ENCODE peak calls at places on chromosomes 2 and 18, in eight cellular contexts. R, I, P, F, H, D, N and C are unnamed samples.

GRCh38 chr2:234142530-234142929 is 92.0 kb downstream of the SPP2 start:
- DNase-seq in R (no peak), I (no peak), P (no peak), F (no peak), H (no peak), D (no peak), N (no peak), C (no peak)

GRCh38 chr2:233867993-233868532 is at the start of gene MSL3B:
- DNase-seq in R (no peak), I (no peak), P (peak; percentile 12), F (no peak), H (no peak), D (no peak), N (peak; percentile 54), C (peak; percentile 64)

GRCh38 chr18:57621252-57621607 is 406 bp downstream of the NARS1 start:
- DNase-seq in R (no peak), I (no peak), P (no peak), F (no peak), H (no peak), D (peak; percentile 14), N (no peak), C (peak; percentile 16)

GRCh38 chr2:149651229-149651628 is 63.7 kb upstream of the MMADHC start:
- DNase-seq in R (no peak), I (no peak), P (no peak), F (peak; percentile 74), H (no peak), D (no peak), N (no peak), C (no peak)

GRCh38 chr2:178450574-178451429 is at the start of the genes PJVK and PRKRA:
- DNase-seq in R (peak; percentile 98), I (peak; percentile 98), P (peak; percentile 93), F (peak; percentile 99), H (peak; percentile 99), D (peak; percentile 96), N (peak; percentile 97), C (peak; percentile 99)

GRCh38 chr2:218230882-218231281 is 13.9 kb downstream of the ARPC2 start:
- DNase-seq in R (no peak), I (no peak), P (peak; percentile 64), F (no peak), H (no peak), D (no peak), N (no peak), C (no peak)

GRCh38 chr2:230798769-230799399 is 65.9 kb upstream of the ITM2C start:
- DNase-seq in R (no peak), I (peak; percentile 22), P (peak; percentile 32), F (no peak), H (no peak), D (peak; percentile 70), N (peak; percentile 59), C (peak; percentile 76)

GRCh38 chr18:75607701-75608100 is 180.2 kb upstream of the SMIM21 start:
- DNase-seq in R (no peak), I (no peak), P (no peak), F (no peak), H (no peak), D (no peak), N (peak; percentile 81), C (no peak)

GRCh38 chr18:67634631-67635338 is 118.3 kb upstream of the DSEL start:
- DNase-seq in R (no peak), I (no peak), P (no peak), F (no peak), H (no peak), D (no peak), N (no peak), C (no peak)

GRCh38 chr2:235287369-235287722 is 206.5 kb upstream of the AGAP1 start:
- DNase-seq in R (no peak), I (no peak), P (no peak), F (no peak), H (no peak), D (no peak), N (no peak), C (no peak)

GRCh38 chr2:127044977-127045654 is 61.8 kb downstream of the BIN1 start:
- DNase-seq in R (no peak), I (no peak), P (no peak), F (no peak), H (no peak), D (no peak), N (no peak), C (no peak)

GRCh38 chr18:8617907-8618306 is 8.7 kb downstream of the RAB12 start:
- DNase-seq in R (no peak), I (no peak), P (no peak), F (no peak), H (no peak), D (no peak), N (no peak), C (no peak)

GRCh38 chr18:13137939-13138821 is 80.4 kb upstream of the LDLRAD4 start:
- DNase-seq in R (peak; percentile 78), I (no peak), P (no peak), F (peak; percentile 94), H (peak; percentile 75), D (no peak), N (peak; percentile 53), C (no peak)

GRCh38 chr18:67938691-67939090 is 422.2 kb upstream of the DSEL start:
- DNase-seq in R (no peak), I (no peak), P (no peak), F (no peak), H (no peak), D (no peak), N (peak; percentile 75), C (no peak)

GRCh38 chr18:56702946-56703345 is 51.8 kb downstream of the WDR7 start:
- DNase-seq in R (no peak), I (peak; percentile 41), P (peak; percentile 49), F (no peak), H (no peak), D (peak; percentile 26), N (peak; percentile 31), C (peak; percentile 47)

GRCh38 chr2:58984731-58985130 is 743.6 kb upstream of the FANCL start:
- DNase-seq in R (no peak), I (no peak), P (peak; percentile 28), F (no peak), H (no peak), D (no peak), N (no peak), C (no peak)

GRCh38 chr2:75518638-75519465 is 41.9 kb downstream of the EVA1A start:
- DNase-seq in R (no peak), I (no peak), P (no peak), F (peak; percentile 93), H (no peak), D (no peak), N (no peak), C (no peak)

GRCh38 chr2:136072616-136073015 is 45.3 kb downstream of the CXCR4 start:
- DNase-seq in R (no peak), I (no peak), P (no peak), F (no peak), H (no peak), D (peak; percentile 70), N (no peak), C (no peak)

GRCh38 chr2:74906395-74906794 is 52.0 kb upstream of the POLE4 start:
- DNase-seq in R (no peak), I (no peak), P (no peak), F (no peak), H (no peak), D (no peak), N (no peak), C (no peak)

GRCh38 chr2:3659447-3660432 is 1.7 kb downstream of the ALLC start:
- DNase-seq in R (no peak), I (peak; percentile 97), P (peak; percentile 14), F (no peak), H (peak; percentile 27), D (no peak), N (no peak), C (peak; percentile 46)
- H3K4me3 ChIP-seq in R (no peak overlapping the region), I (peak overlapping the region; percentile 20), P (no peak overlapping the region), F (no peak overlapping the region), H (no peak overlapping the region), D (no peak overlapping the region), N (no peak overlapping the region), C (no peak overlapping the region)

GRCh38 chr2:32277363-32277673 is 386 bp upstream of the YIPF4 start:
- DNase-seq in R (no peak), I (no peak), P (no peak), F (no peak), H (no peak), D (no peak), N (no peak), C (no peak)
- H3K4me3 ChIP-seq in R (peak overlapping the region; percentile 87), I (peak overlapping the region; percentile 89), P (peak overlapping the region; percentile 99), F (peak overlapping the region; percentile 95), H (peak overlapping the region; percentile 76), D (peak overlapping the region; percentile 93), N (peak overlapping the region; percentile 99), C (peak overlapping the region; percentile 54)

DNA sequence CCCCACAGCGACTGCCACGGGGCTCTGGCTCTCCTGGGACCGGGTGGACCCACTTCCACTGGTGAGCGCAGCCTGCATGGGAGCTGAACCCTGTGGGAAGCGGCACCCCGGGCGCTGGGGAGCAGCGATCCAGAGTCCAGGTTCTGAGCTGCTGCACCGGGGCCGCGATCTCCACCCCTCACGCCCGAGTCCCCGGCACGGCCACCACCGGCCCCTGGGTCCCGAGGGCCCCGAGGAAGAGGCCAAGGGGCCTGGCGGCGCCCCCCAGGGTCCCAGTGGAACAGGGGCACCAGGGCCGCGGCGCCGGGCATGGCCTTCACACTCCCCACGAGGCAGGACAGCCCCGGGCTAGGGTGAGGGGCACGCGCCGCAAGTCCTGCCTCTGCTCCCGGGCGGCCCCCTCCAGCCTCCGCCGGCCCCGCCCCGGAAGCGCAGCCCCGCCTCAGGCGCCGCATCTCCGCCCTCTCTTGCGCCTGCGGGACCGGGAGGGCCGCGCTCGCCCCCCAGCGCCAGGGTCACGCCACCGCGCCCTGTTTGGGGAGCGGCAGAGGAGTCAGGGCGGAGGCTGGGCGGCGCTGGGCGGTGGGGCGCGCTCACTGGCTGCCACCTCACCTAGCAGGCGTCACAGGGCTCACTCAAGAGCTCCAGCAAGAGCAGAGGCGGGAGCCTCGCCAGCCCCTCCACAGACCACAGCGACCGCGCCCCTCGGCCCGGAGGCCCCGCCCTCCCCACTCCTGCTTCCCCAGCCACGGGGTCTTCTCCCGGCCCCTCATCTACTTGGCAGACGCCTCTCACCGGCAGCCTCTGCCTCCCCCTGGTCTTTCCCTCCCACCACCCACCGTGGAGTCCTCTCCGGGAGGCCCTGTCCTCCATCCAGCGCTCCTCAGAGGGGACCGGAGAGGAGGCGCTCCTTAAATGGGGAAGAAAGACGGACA is 26.8 kb downstream of the THAP4 start:
- DNase-seq in R (peak; percentile 79), I (no peak), P (peak; percentile 71), F (peak; percentile 77), H (peak; percentile 89), D (peak; percentile 71), N (peak; percentile 81), C (peak; percentile 95)
- H3K4me3 ChIP-seq in R (peak overlapping the region; percentile 58), I (no peak overlapping the region), P (peak overlapping the region; percentile 57), F (peak overlapping the region; percentile 57), H (peak overlapping the region; percentile 81), D (peak overlapping the region; percentile 17), N (peak overlapping the region; percentile 59), C (peak overlapping the region; percentile 37)

DNA sequence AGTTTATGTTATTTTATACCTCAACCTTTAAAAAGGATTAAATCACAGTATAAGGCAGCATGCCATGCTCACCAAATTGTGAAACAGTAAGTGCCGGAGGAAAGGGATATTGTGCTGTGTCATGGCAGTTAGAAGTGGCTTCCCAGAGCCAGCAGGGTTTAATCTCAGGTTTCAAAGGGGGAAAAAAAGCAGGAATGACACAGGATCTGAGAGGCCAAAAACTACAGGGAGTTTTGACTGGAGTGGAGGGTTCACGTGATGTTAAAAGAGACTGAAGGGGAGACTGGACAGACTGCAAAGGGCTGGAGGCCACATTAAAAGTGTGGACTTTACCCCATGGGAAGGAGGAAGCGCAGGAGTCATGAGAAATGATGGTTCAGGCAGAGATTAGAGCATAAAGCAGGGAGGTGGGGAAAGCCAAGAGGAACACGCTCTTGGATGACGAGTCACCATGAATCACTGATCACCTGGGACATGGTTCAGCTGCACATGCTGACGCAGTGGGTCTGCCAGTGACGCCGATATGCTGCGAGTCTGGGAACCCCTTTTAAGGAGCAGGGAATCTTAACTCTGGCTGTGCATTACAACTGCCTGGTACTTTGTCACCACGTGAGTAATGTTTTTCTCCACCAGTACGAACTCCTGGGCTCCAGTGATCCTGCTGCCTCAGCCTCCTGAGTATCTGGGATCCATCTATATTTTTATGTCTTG is 6.1 kb downstream of the CHMP1B start:
- DNase-seq in R (peak; percentile 48), I (no peak), P (peak; percentile 100), F (no peak), H (peak; percentile 94), D (no peak), N (peak; percentile 89), C (peak; percentile 98)
- H3K4me3 ChIP-seq in R (no peak overlapping the region), I (no peak overlapping the region), P (no peak overlapping the region), F (peak overlapping the region; percentile 1), H (no peak overlapping the region), D (no peak overlapping the region), N (peak overlapping the region; percentile 37), C (no peak overlapping the region)